ENCODE peak calls at places on chromosome 21, in nine cellular contexts. Z is smooth muscle cell of the brain vasculature, B is left ventricle myocardium superior, U is tibial nerve, Y is AG04450, X is mucosa of descending colon, M is cardiac fibroblast, H is NCI-H1092 treated with DMSO at 0.1 percent for 48 hours, T is NCI-H510A treated with DMSO at 0.1 percent for 48 hours. O is an unnamed sample.

GRCh38 chr21:29187939-29188338 is 57.5 kb downstream of the MAP3K7CL start:
- DNase-seq in H (no peak), T (no peak), B (no peak), U (no peak), Z (no peak), Y (peak), M (peak), X (no peak), O (no peak)

GRCh38 chr21:33289199-33289819 is 23.1 kb downstream of the IL10RB start:
- DNase-seq in H (no peak), B (no peak), M (peak), U (no peak), T (no peak), Y (no peak), X (no peak), Z (no peak), O (no peak)

GRCh38 chr21:16198546-16198945 is 468.8 kb downstream of the USP25 start:
- DNase-seq in H (no peak), M (peak), X (no peak), Z (no peak), U (no peak), Y (no peak), B (no peak), T (no peak), O (no peak)

GRCh38 chr21:17270234-17270633 is 242.6 kb upstream of the CXADR start:
- DNase-seq in T (peak), M (peak), B (peak), Y (peak), X (no peak), U (peak), H (peak), Z (peak), O (no peak)

GRCh38 chr21:28229811-28230210 is 762.9 kb downstream of the LTN1 start:
- DNase-seq in T (no peak), Y (no peak), X (no peak), B (no peak), H (no peak), U (no peak), Z (no peak), M (peak), O (no peak)

GRCh38 chr21:37458669-37459276 is 92.2 kb downstream of the DYRK1A start:
- DNase-seq in B (no peak), Y (no peak), Z (no peak), M (no peak), H (no peak), X (no peak), U (no peak), T (no peak), O (no peak)

GRCh38 chr21:18164933-18165332 is 79.7 kb upstream of the CHODL start:
- DNase-seq in X (no peak), Z (no peak), B (no peak), U (no peak), T (no peak), M (no peak), H (no peak), Y (no peak), O (no peak)

GRCh38 chr21:25496825-25497482 is 110.3 kb downstream of the MRPL39 start:
- DNase-seq in H (no peak), T (no peak), B (no peak), M (no peak), Y (peak), X (no peak), U (no peak), Z (no peak), O (no peak)

GRCh38 chr21:32572574-32573420 is 12.5 kb downstream of the TCP10L start:
- DNase-seq in X (peak), B (no peak), U (no peak), T (no peak), H (peak), Y (no peak), M (no peak), Z (no peak), O (peak)

GRCh38 chr21:42448683-42449082 is 45.0 kb downstream of the UBASH3A start:
- DNase-seq in X (peak), B (no peak), Z (no peak), M (no peak), T (no peak), Y (no peak), H (no peak), U (no peak), O (no peak)

GRCh38 chr21:42199488-42200463 is 19.2 kb upstream of the ABCG1 start:
- DNase-seq in B (no peak), M (peak), H (no peak), U (no peak), Y (peak), X (no peak), T (peak), Z (no peak), O (no peak)

O was measured in breast epithelium.